ENCODE peak calls at places on chromosomes 6 and 20, in ten cellular contexts. One of them, this sample, is unnamed.

GRCh38 chr6:55319961-55320690 is 7.1 kb upstream of the GFRAL start:
- DNase-seq in stimulated activated CD4-positive, alpha-beta T cell treated with anti-CD3 and anti-CD28 coated beads, Interleukin-12 subunit alpha, Interleukin-12 subunit beta, amount 100 ng/mL, for 48 hours: no peak
- DNase-seq in cardiac fibroblast: no peak
- DNase-seq in GM12864: no peak
- DNase-seq in RPMI7951: no peak
- DNase-seq in H1: no peak
- DNase-seq in GM10248: no peak
- DNase-seq in heart left ventricle: no peak
- DNase-seq in astrocyte of the spinal cord: no peak
- DNase-seq in AG09309: no peak
- DNase-seq in this sample: no peak

GRCh38 chr6:31058128-31058894 is 48.0 kb downstream of the MUC22 start:
- DNase-seq in cardiac fibroblast: peak
- DNase-seq in stimulated activated CD4-positive, alpha-beta T cell treated with anti-CD3 and anti-CD28 coated beads, Interleukin-12 subunit alpha, Interleukin-12 subunit beta, amount 100 ng/mL, for 48 hours: no peak
- DNase-seq in AG09309: peak
- DNase-seq in H1: no peak
- DNase-seq in heart left ventricle: no peak
- DNase-seq in GM10248: no peak
- DNase-seq in GM12864: no peak
- DNase-seq in RPMI7951: peak
- DNase-seq in astrocyte of the spinal cord: peak
- DNase-seq in this sample: peak

GRCh38 chr6:42454428-42454791 is 2.7 kb upstream of the TRERF1 start:
- DNase-seq in astrocyte of the spinal cord: no peak
- DNase-seq in stimulated activated CD4-positive, alpha-beta T cell treated with anti-CD3 and anti-CD28 coated beads, Interleukin-12 subunit alpha, Interleukin-12 subunit beta, amount 100 ng/mL, for 48 hours: no peak
- DNase-seq in AG09309: no peak
- DNase-seq in RPMI7951: peak
- DNase-seq in GM12864: no peak
- DNase-seq in cardiac fibroblast: no peak
- DNase-seq in H1: peak
- DNase-seq in heart left ventricle: peak
- DNase-seq in GM10248: no peak
- DNase-seq in this sample: no peak

GRCh38 chr6:14489445-14489844 is 371.9 kb downstream of the CD83 start:
- DNase-seq in GM10248: no peak
- DNase-seq in cardiac fibroblast: no peak
- DNase-seq in RPMI7951: no peak
- DNase-seq in AG09309: no peak
- DNase-seq in GM12864: no peak
- DNase-seq in stimulated activated CD4-positive, alpha-beta T cell treated with anti-CD3 and anti-CD28 coated beads, Interleukin-12 subunit alpha, Interleukin-12 subunit beta, amount 100 ng/mL, for 48 hours: no peak
- DNase-seq in H1: no peak
- DNase-seq in heart left ventricle: no peak
- DNase-seq in astrocyte of the spinal cord: no peak
- DNase-seq in this sample: no peak

GRCh38 chr6:3484240-3484639 is 27.4 kb upstream of the SLC22A23 start:
- DNase-seq in H1: no peak
- DNase-seq in GM12864: no peak
- DNase-seq in GM10248: no peak
- DNase-seq in cardiac fibroblast: peak
- DNase-seq in RPMI7951: peak
- DNase-seq in heart left ventricle: no peak
- DNase-seq in stimulated activated CD4-positive, alpha-beta T cell treated with anti-CD3 and anti-CD28 coated beads, Interleukin-12 subunit alpha, Interleukin-12 subunit beta, amount 100 ng/mL, for 48 hours: no peak
- DNase-seq in AG09309: no peak
- DNase-seq in astrocyte of the spinal cord: peak
- DNase-seq in this sample: no peak

GRCh38 chr6:29011276-29011734 is 6.2 kb upstream of the ZNF311 start:
- DNase-seq in GM10248: peak
- DNase-seq in RPMI7951: peak
- DNase-seq in astrocyte of the spinal cord: peak
- DNase-seq in H1: peak
- DNase-seq in heart left ventricle: peak
- DNase-seq in cardiac fibroblast: peak
- DNase-seq in GM12864: no peak
- DNase-seq in AG09309: no peak
- DNase-seq in stimulated activated CD4-positive, alpha-beta T cell treated with anti-CD3 and anti-CD28 coated beads, Interleukin-12 subunit alpha, Interleukin-12 subunit beta, amount 100 ng/mL, for 48 hours: peak
- DNase-seq in this sample: peak

GRCh38 chr20:50358166-50358565 is 152.0 kb upstream of the PTPN1 start:
- DNase-seq in RPMI7951: no peak
- DNase-seq in astrocyte of the spinal cord: no peak
- DNase-seq in AG09309: no peak
- DNase-seq in GM12864: no peak
- DNase-seq in cardiac fibroblast: no peak
- DNase-seq in heart left ventricle: no peak
- DNase-seq in H1: no peak
- DNase-seq in GM10248: no peak
- DNase-seq in stimulated activated CD4-positive, alpha-beta T cell treated with anti-CD3 and anti-CD28 coated beads, Interleukin-12 subunit alpha, Interleukin-12 subunit beta, amount 100 ng/mL, for 48 hours: no peak
- DNase-seq in this sample: no peak

GRCh38 chr20:62208805-62209755 is 11.0 kb downstream of the HRH3 start:
- DNase-seq in GM10248: no peak
- DNase-seq in RPMI7951: peak
- DNase-seq in H1: peak
- DNase-seq in heart left ventricle: no peak
- DNase-seq in GM12864: no peak
- DNase-seq in stimulated activated CD4-positive, alpha-beta T cell treated with anti-CD3 and anti-CD28 coated beads, Interleukin-12 subunit alpha, Interleukin-12 subunit beta, amount 100 ng/mL, for 48 hours: no peak
- DNase-seq in astrocyte of the spinal cord: no peak
- DNase-seq in AG09309: no peak
- DNase-seq in cardiac fibroblast: peak
- DNase-seq in this sample: no peak

GRCh38 chr6:11223296-11223695 is 9.2 kb downstream of the NEDD9 start:
- DNase-seq in H1: no peak
- DNase-seq in AG09309: no peak
- DNase-seq in heart left ventricle: no peak
- DNase-seq in GM12864: no peak
- DNase-seq in stimulated activated CD4-positive, alpha-beta T cell treated with anti-CD3 and anti-CD28 coated beads, Interleukin-12 subunit alpha, Interleukin-12 subunit beta, amount 100 ng/mL, for 48 hours: no peak
- DNase-seq in RPMI7951: no peak
- DNase-seq in astrocyte of the spinal cord: no peak
- DNase-seq in GM10248: no peak
- DNase-seq in cardiac fibroblast: peak
- DNase-seq in this sample: no peak

GRCh38 chr6:43096451-43097097 is 20.5 kb downstream of the PTK7 start:
- DNase-seq in astrocyte of the spinal cord: peak
- DNase-seq in H1: no peak
- DNase-seq in cardiac fibroblast: peak
- DNase-seq in GM10248: no peak
- DNase-seq in heart left ventricle: no peak
- DNase-seq in AG09309: peak
- DNase-seq in stimulated activated CD4-positive, alpha-beta T cell treated with anti-CD3 and anti-CD28 coated beads, Interleukin-12 subunit alpha, Interleukin-12 subunit beta, amount 100 ng/mL, for 48 hours: no peak
- DNase-seq in GM12864: no peak
- DNase-seq in RPMI7951: peak
- DNase-seq in this sample: peak

GRCh38 chr20:43331911-43332310 is 125.8 kb upstream of the SRSF6 start:
- DNase-seq in AG09309: no peak
- DNase-seq in heart left ventricle: peak
- DNase-seq in stimulated activated CD4-positive, alpha-beta T cell treated with anti-CD3 and anti-CD28 coated beads, Interleukin-12 subunit alpha, Interleukin-12 subunit beta, amount 100 ng/mL, for 48 hours: no peak
- DNase-seq in astrocyte of the spinal cord: no peak
- DNase-seq in RPMI7951: no peak
- DNase-seq in GM10248: no peak
- DNase-seq in GM12864: no peak
- DNase-seq in cardiac fibroblast: no peak
- DNase-seq in H1: no peak
- DNase-seq in this sample: no peak

GRCh38 chr6:76876922-76877553 is 586.3 kb downstream of the HTR1B start:
- DNase-seq in H1: peak
- DNase-seq in heart left ventricle: no peak
- DNase-seq in AG09309: no peak
- DNase-seq in RPMI7951: peak
- DNase-seq in cardiac fibroblast: peak
- DNase-seq in GM10248: no peak
- DNase-seq in astrocyte of the spinal cord: peak
- DNase-seq in stimulated activated CD4-positive, alpha-beta T cell treated with anti-CD3 and anti-CD28 coated beads, Interleukin-12 subunit alpha, Interleukin-12 subunit beta, amount 100 ng/mL, for 48 hours: no peak
- DNase-seq in GM12864: no peak
- DNase-seq in this sample: no peak

GRCh38 chr6:77178821-77179220 is 284.5 kb downstream of the HTR1B start:
- DNase-seq in cardiac fibroblast: peak
- DNase-seq in GM12864: no peak
- DNase-seq in RPMI7951: peak
- DNase-seq in stimulated activated CD4-positive, alpha-beta T cell treated with anti-CD3 and anti-CD28 coated beads, Interleukin-12 subunit alpha, Interleukin-12 subunit beta, amount 100 ng/mL, for 48 hours: no peak
- DNase-seq in astrocyte of the spinal cord: peak
- DNase-seq in H1: no peak
- DNase-seq in AG09309: peak
- DNase-seq in heart left ventricle: no peak
- DNase-seq in GM10248: no peak
- DNase-seq in this sample: peak

GRCh38 chr6:22112490-22112889 is 184.3 kb downstream of the PRL start:
- DNase-seq in GM10248: no peak
- DNase-seq in AG09309: no peak
- DNase-seq in heart left ventricle: no peak
- DNase-seq in stimulated activated CD4-positive, alpha-beta T cell treated with anti-CD3 and anti-CD28 coated beads, Interleukin-12 subunit alpha, Interleukin-12 subunit beta, amount 100 ng/mL, for 48 hours: no peak
- DNase-seq in GM12864: no peak
- DNase-seq in RPMI7951: no peak
- DNase-seq in H1: no peak
- DNase-seq in astrocyte of the spinal cord: no peak
- DNase-seq in cardiac fibroblast: peak
- DNase-seq in this sample: no peak

GRCh38 chr6:43286456-43286994 is 11.5 kb upstream of the SLC22A7 start:
- DNase-seq in GM10248: no peak
- DNase-seq in stimulated activated CD4-positive, alpha-beta T cell treated with anti-CD3 and anti-CD28 coated beads, Interleukin-12 subunit alpha, Interleukin-12 subunit beta, amount 100 ng/mL, for 48 hours: no peak
- DNase-seq in astrocyte of the spinal cord: no peak
- DNase-seq in cardiac fibroblast: no peak
- DNase-seq in RPMI7951: no peak
- DNase-seq in heart left ventricle: no peak
- DNase-seq in GM12864: no peak
- DNase-seq in H1: no peak
- DNase-seq in AG09309: no peak
- DNase-seq in this sample: no peak

GRCh38 chr20:4083103-4083864 is 67.9 kb upstream of the RNF24 start:
- DNase-seq in AG09309: no peak
- DNase-seq in stimulated activated CD4-positive, alpha-beta T cell treated with anti-CD3 and anti-CD28 coated beads, Interleukin-12 subunit alpha, Interleukin-12 subunit beta, amount 100 ng/mL, for 48 hours: no peak
- DNase-seq in astrocyte of the spinal cord: no peak
- DNase-seq in GM10248: no peak
- DNase-seq in H1: peak
- DNase-seq in cardiac fibroblast: no peak
- DNase-seq in heart left ventricle: no peak
- DNase-seq in GM12864: no peak
- DNase-seq in RPMI7951: peak
- DNase-seq in this sample: no peak

GRCh38 chr6:44738652-44739141 is 351.2 kb downstream of the CDC5L start:
- DNase-seq in GM12864: no peak
- DNase-seq in astrocyte of the spinal cord: no peak
- DNase-seq in cardiac fibroblast: peak
- DNase-seq in RPMI7951: peak
- DNase-seq in H1: no peak
- DNase-seq in heart left ventricle: no peak
- DNase-seq in stimulated activated CD4-positive, alpha-beta T cell treated with anti-CD3 and anti-CD28 coated beads, Interleukin-12 subunit alpha, Interleukin-12 subunit beta, amount 100 ng/mL, for 48 hours: no peak
- DNase-seq in AG09309: no peak
- DNase-seq in GM10248: peak
- DNase-seq in this sample: peak

GRCh38 chr20:61954276-61955021 is 111.2 kb downstream of the TAF4 start:
- DNase-seq in GM12864: no peak
- DNase-seq in RPMI7951: no peak
- DNase-seq in GM10248: no peak
- DNase-seq in stimulated activated CD4-positive, alpha-beta T cell treated with anti-CD3 and anti-CD28 coated beads, Interleukin-12 subunit alpha, Interleukin-12 subunit beta, amount 100 ng/mL, for 48 hours: no peak
- DNase-seq in H1: peak
- DNase-seq in cardiac fibroblast: no peak
- DNase-seq in heart left ventricle: peak
- DNase-seq in astrocyte of the spinal cord: no peak
- DNase-seq in AG09309: no peak
- DNase-seq in this sample: no peak

GRCh38 chr20:8020314-8021079 is 936 bp upstream of the TMX4 start:
- DNase-seq in AG09309: no peak
- DNase-seq in GM10248: peak
- DNase-seq in GM12864: peak
- DNase-seq in H1: no peak
- DNase-seq in heart left ventricle: no peak
- DNase-seq in stimulated activated CD4-positive, alpha-beta T cell treated with anti-CD3 and anti-CD28 coated beads, Interleukin-12 subunit alpha, Interleukin-12 subunit beta, amount 100 ng/mL, for 48 hours: no peak
- DNase-seq in RPMI7951: peak
- DNase-seq in astrocyte of the spinal cord: peak
- DNase-seq in cardiac fibroblast: no peak
- DNase-seq in this sample: no peak

GRCh38 chr20:52972965-52973819 is 1.0 kb downstream of the TSHZ2 start:
- DNase-seq in heart left ventricle: peak
- DNase-seq in GM10248: no peak
- DNase-seq in AG09309: no peak
- DNase-seq in cardiac fibroblast: no peak
- DNase-seq in stimulated activated CD4-positive, alpha-beta T cell treated with anti-CD3 and anti-CD28 coated beads, Interleukin-12 subunit alpha, Interleukin-12 subunit beta, amount 100 ng/mL, for 48 hours: no peak
- DNase-seq in GM12864: no peak
- DNase-seq in H1: peak
- DNase-seq in RPMI7951: no peak
- DNase-seq in astrocyte of the spinal cord: no peak
- DNase-seq in this sample: no peak

GRCh38 chr20:3871549-3872265 is 17.5 kb upstream of the PANK2 start:
- DNase-seq in RPMI7951: peak
- DNase-seq in cardiac fibroblast: no peak
- DNase-seq in stimulated activated CD4-positive, alpha-beta T cell treated with anti-CD3 and anti-CD28 coated beads, Interleukin-12 subunit alpha, Interleukin-12 subunit beta, amount 100 ng/mL, for 48 hours: no peak
- DNase-seq in heart left ventricle: no peak
- DNase-seq in GM12864: no peak
- DNase-seq in GM10248: no peak
- DNase-seq in H1: no peak
- DNase-seq in astrocyte of the spinal cord: no peak
- DNase-seq in AG09309: no peak
- DNase-seq in this sample: peak

GRCh38 chr6:127547909-127548649 is 28.9 kb upstream of the C6orf58 start:
- DNase-seq in heart left ventricle: no peak
- DNase-seq in H1: no peak
- DNase-seq in RPMI7951: peak
- DNase-seq in AG09309: no peak
- DNase-seq in GM10248: no peak
- DNase-seq in cardiac fibroblast: peak
- DNase-seq in astrocyte of the spinal cord: no peak
- DNase-seq in stimulated activated CD4-positive, alpha-beta T cell treated with anti-CD3 and anti-CD28 coated beads, Interleukin-12 subunit alpha, Interleukin-12 subunit beta, amount 100 ng/mL, for 48 hours: no peak
- DNase-seq in GM12864: no peak
- DNase-seq in this sample: no peak

GRCh38 chr20:35490736-35491181 is 35.4 kb downstream of the CEP250 start:
- DNase-seq in cardiac fibroblast: no peak
- DNase-seq in astrocyte of the spinal cord: no peak
- DNase-seq in stimulated activated CD4-positive, alpha-beta T cell treated with anti-CD3 and anti-CD28 coated beads, Interleukin-12 subunit alpha, Interleukin-12 subunit beta, amount 100 ng/mL, for 48 hours: peak
- DNase-seq in GM10248: peak
- DNase-seq in heart left ventricle: no peak
- DNase-seq in H1: no peak
- DNase-seq in AG09309: no peak
- DNase-seq in GM12864: peak
- DNase-seq in RPMI7951: no peak
- DNase-seq in this sample: no peak

GRCh38 chr6:158475344-158476302 is 84.3 kb upstream of the TMEM181 start:
- DNase-seq in H1: no peak
- DNase-seq in GM12864: peak
- DNase-seq in GM10248: peak
- DNase-seq in RPMI7951: peak
- DNase-seq in heart left ventricle: no peak
- DNase-seq in stimulated activated CD4-positive, alpha-beta T cell treated with anti-CD3 and anti-CD28 coated beads, Interleukin-12 subunit alpha, Interleukin-12 subunit beta, amount 100 ng/mL, for 48 hours: no peak
- DNase-seq in cardiac fibroblast: peak
- DNase-seq in AG09309: peak
- DNase-seq in astrocyte of the spinal cord: peak
- DNase-seq in this sample: no peak

GRCh38 chr20:45070932-45071632 is 29.8 kb downstream of the KCNS1 start:
- DNase-seq in H1: no peak
- DNase-seq in GM10248: no peak
- DNase-seq in GM12864: no peak
- DNase-seq in cardiac fibroblast: peak
- DNase-seq in stimulated activated CD4-positive, alpha-beta T cell treated with anti-CD3 and anti-CD28 coated beads, Interleukin-12 subunit alpha, Interleukin-12 subunit beta, amount 100 ng/mL, for 48 hours: no peak
- DNase-seq in RPMI7951: no peak
- DNase-seq in astrocyte of the spinal cord: no peak
- DNase-seq in AG09309: no peak
- DNase-seq in heart left ventricle: no peak
- DNase-seq in this sample: no peak

GRCh38 chr20:1299522-1299921 is 29.4 kb downstream of the SDCBP2 start:
- DNase-seq in RPMI7951: no peak
- DNase-seq in GM10248: peak
- DNase-seq in heart left ventricle: no peak
- DNase-seq in astrocyte of the spinal cord: no peak
- DNase-seq in AG09309: no peak
- DNase-seq in cardiac fibroblast: no peak
- DNase-seq in stimulated activated CD4-positive, alpha-beta T cell treated with anti-CD3 and anti-CD28 coated beads, Interleukin-12 subunit alpha, Interleukin-12 subunit beta, amount 100 ng/mL, for 48 hours: no peak
- DNase-seq in GM12864: no peak
- DNase-seq in H1: no peak
- DNase-seq in this sample: no peak

GRCh38 chr6:52741872-52742271 is 21.4 kb downstream of the GSTA2 start:
- DNase-seq in cardiac fibroblast: no peak
- DNase-seq in AG09309: no peak
- DNase-seq in GM10248: no peak
- DNase-seq in heart left ventricle: no peak
- DNase-seq in H1: no peak
- DNase-seq in RPMI7951: peak
- DNase-seq in GM12864: no peak
- DNase-seq in stimulated activated CD4-positive, alpha-beta T cell treated with anti-CD3 and anti-CD28 coated beads, Interleukin-12 subunit alpha, Interleukin-12 subunit beta, amount 100 ng/mL, for 48 hours: no peak
- DNase-seq in astrocyte of the spinal cord: no peak
- DNase-seq in this sample: no peak

GRCh38 chr20:50580016-50580747 is 70.0 kb downstream of the PTPN1 start:
- DNase-seq in GM10248: peak
- DNase-seq in cardiac fibroblast: peak
- DNase-seq in heart left ventricle: peak
- DNase-seq in stimulated activated CD4-positive, alpha-beta T cell treated with anti-CD3 and anti-CD28 coated beads, Interleukin-12 subunit alpha, Interleukin-12 subunit beta, amount 100 ng/mL, for 48 hours: no peak
- DNase-seq in H1: peak
- DNase-seq in RPMI7951: peak
- DNase-seq in AG09309: no peak
- DNase-seq in astrocyte of the spinal cord: peak
- DNase-seq in GM12864: no peak
- DNase-seq in this sample: no peak

This sample was measured in GM04503.